ENCODE peak calls at places on chromosomes 13 and 19, in seven cellular contexts. W, A, E, R, O, U and I are unnamed samples.
A peak's percentile ranks its signal among the peaks of the same experiment; 100 is the strongest.

GRCh38 chr19:53977991-53978731 is 13.3 kb upstream of the CACNG6 start:
- DNase-seq in O (peak; percentile 21), E (peak; percentile 99), U (peak; percentile 83), R (peak; percentile 92), A (peak; percentile 100), W (peak; percentile 44), I (peak; percentile 98)

GRCh38 chr19:13040232-13040915 is 45.1 kb downstream of the NFIX start:
- DNase-seq in A (no peak), W (no peak), E (no peak), O (no peak), U (no peak), R (peak; percentile 35), I (no peak)

GRCh38 chr13:99356216-99357089 is 49.3 kb upstream of the GPR183 start:
- DNase-seq in O (no peak), R (peak; percentile 17), E (peak; percentile 87), W (no peak), U (no peak), A (no peak), I (no peak)

GRCh38 chr13:79654520-79654919 is 173.6 kb downstream of the NDFIP2 start:
- DNase-seq in W (no peak), E (no peak), O (no peak), U (no peak), A (no peak), R (no peak), I (no peak)

GRCh38 chr19:41940443-41941409 is 12.5 kb upstream of the ERFL start:
- DNase-seq in A (peak; percentile 17), U (no peak), W (no peak), E (no peak), R (peak; percentile 52), O (no peak), I (no peak)

GRCh38 chr19:37975596-37976515 is 68.8 kb downstream of the SIPA1L3 start:
- DNase-seq in A (no peak), U (no peak), O (no peak), E (no peak), W (no peak), R (no peak), I (no peak)

GRCh38 chr13:20415694-20416107 is 110.0 kb downstream of the CRYL1 start:
- DNase-seq in E (no peak), A (peak; percentile 49), W (no peak), O (no peak), U (no peak), R (no peak), I (no peak)

GRCh38 chr13:95627590-95627989 is 16.9 kb downstream of the DZIP1 start:
- DNase-seq in R (peak; percentile 76), W (no peak), A (no peak), E (no peak), U (no peak), O (no peak), I (no peak)

GRCh38 chr13:78660130-78660857 is 1.3 kb upstream of the OBI1 start:
- DNase-seq in U (no peak), O (no peak), W (no peak), A (peak; percentile 81), R (no peak), E (peak; percentile 24), I (no peak)

GRCh38 chr13:51848674-51849073 is 3.7 kb upstream of the TMEM272 start:
- DNase-seq in A (no peak), R (peak; percentile 43), U (no peak), E (peak; percentile 18), W (no peak), O (no peak), I (no peak)

GRCh38 chr19:31338069-31338767 is 11.0 kb downstream of the TSHZ3 start:
- DNase-seq in U (peak; percentile 43), O (peak; percentile 77), E (peak; percentile 94), W (no peak), R (peak; percentile 55), A (peak; percentile 89), I (no peak)

GRCh38 chr13:35894636-35895035 is 236.5 kb downstream of the DCLK1 start:
- DNase-seq in R (peak; percentile 68), A (no peak), W (no peak), E (no peak), O (no peak), U (no peak), I (no peak)

GRCh38 chr13:108855737-108856387 is 226.5 kb downstream of the MYO16 start:
- DNase-seq in E (no peak), R (no peak), A (peak; percentile 52), O (no peak), U (no peak), W (no peak), I (no peak)

GRCh38 chr13:33328691-33329090 is 43.1 kb upstream of the STARD13 start:
- DNase-seq in R (no peak), W (no peak), E (no peak), U (no peak), O (no peak), A (no peak), I (no peak)

GRCh38 chr19:40200352-40201099 is 9.3 kb downstream of the MAP3K10 start:
- DNase-seq in W (no peak), R (no peak), O (no peak), U (no peak), A (no peak), E (no peak), I (no peak)

GRCh38 chr13:27189192-27189591 is 17.6 kb upstream of the USP12 start:
- DNase-seq in W (no peak), R (no peak), A (no peak), U (no peak), O (no peak), E (no peak), I (no peak)

GRCh38 chr19:10288662-10289166 is 1.0 kb upstream of the ICAM5 start:
- DNase-seq in W (no peak), O (no peak), A (peak; percentile 83), E (peak; percentile 55), R (peak; percentile 80), U (no peak), I (peak; percentile 81)

GRCh38 chr13:109784590-109785140 is 1.7 kb downstream of the IRS2 start:
- DNase-seq in A (peak; percentile 79), R (peak; percentile 86), O (peak; percentile 79), E (peak; percentile 86), W (peak; percentile 49), U (peak; percentile 85), I (peak; percentile 72)

GRCh38 chr13:72805663-72806341 is 23.9 kb downstream of the PIBF1 start:
- DNase-seq in A (no peak), R (no peak), E (peak; percentile 33), O (no peak), W (no peak), U (no peak), I (no peak)

DNA sequence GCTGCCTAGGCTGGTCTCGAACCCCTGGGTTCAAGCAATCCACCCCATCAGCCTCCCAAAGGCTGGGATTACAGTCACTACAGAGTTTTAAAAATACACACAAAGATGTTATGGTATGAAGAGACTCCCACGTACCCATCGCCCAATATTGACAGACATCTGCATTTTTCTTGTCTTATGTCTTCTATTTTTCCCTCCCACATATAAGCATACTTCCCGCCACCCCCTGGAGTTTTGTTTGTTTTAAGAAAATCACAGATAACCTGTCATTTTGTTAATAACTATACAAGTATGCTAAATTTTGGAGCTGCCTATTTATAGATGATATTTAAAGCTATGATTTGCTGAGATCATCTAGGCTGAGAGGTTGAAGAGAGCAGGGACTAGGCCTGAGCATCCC is 6.2 kb upstream of the SMG9 start:
- DNase-seq in U (no peak), R (no peak), W (no peak), E (no peak), O (no peak), A (no peak), I (no peak)
- H3K4me1 ChIP-seq in U (no peaks in the 10 kb centered on the region), R (peaks cover 86% of the 10 kb centered on the region), W (peaks cover 5% of the 10 kb centered on the region), E (no peaks in the 10 kb centered on the region), O (no peaks in the 10 kb centered on the region), A (no peaks in the 10 kb centered on the region), I (peaks cover 66% of the 10 kb centered on the region)

DNA sequence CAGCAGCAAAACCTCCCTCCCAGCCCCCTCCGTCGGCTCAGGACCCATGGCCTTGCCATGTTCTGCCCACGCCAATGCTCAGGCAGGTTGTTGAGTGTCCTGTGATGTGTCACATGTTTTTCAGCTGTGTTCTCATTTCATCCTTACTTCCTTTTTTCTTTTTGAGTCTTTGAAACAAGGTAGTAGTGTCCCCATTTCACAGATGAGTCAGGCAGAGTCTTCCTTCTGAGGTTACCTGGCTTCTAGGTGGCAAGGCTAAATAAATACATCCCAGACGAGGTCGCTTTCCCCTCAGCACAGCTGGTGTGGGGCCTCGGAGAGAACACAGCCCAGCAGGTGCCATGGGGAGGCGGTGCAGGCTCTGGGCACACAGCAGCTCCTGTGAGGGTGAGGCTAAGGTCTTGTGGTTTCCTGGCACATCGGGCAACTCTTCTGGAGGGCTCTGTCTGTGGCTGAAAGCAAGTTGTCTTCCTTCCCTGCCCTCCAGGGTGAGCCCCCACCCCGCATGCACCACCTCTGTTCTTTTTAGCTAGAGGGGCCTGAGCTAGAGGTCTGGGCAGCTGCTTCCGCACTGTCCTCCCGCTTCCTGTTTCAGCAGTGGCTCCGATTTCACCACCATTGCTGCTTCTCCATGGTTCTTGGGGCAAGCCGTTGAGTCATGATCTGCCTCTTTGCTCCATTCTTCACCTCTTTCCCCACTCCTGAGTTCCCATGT is 15.1 kb downstream of the PRAM1 start:
- DNase-seq in R (no peak), W (no peak), A (no peak), O (no peak), E (no peak), U (no peak), I (no peak)
- H3K4me1 ChIP-seq in R (no peaks in the 10 kb centered on the region), W (peaks cover 12% of the 10 kb centered on the region), A (no peaks in the 10 kb centered on the region), O (no peaks in the 10 kb centered on the region), E (no peaks in the 10 kb centered on the region), U (peaks cover 2% of the 10 kb centered on the region), I (peaks cover 11% of the 10 kb centered on the region)

DNA sequence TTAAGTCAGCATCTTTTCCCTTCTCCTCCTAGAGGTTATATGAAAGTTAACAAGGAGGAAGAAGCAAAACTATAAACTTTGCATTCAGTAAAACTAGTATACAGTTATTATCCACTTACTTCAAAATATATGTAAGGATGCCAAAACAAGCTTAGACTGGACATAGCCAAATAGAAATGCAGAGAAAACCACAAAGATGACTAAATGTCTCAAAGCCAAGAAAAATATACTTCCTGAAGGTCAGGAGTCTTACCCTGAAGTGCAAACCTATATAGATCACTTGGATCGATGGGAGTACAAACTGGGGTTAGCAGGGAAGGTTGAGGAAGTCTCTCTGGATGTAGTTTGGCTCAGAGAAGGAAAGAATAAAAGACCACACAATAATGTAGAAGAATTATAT is 112.2 kb upstream of the RXFP2 start:
- DNase-seq in O (no peak), U (no peak), E (peak; percentile 32), R (peak; percentile 74), W (no peak), A (no peak), I (no peak)
- H3K4me1 ChIP-seq in O (no peaks in the 10 kb centered on the region), U (no peaks in the 10 kb centered on the region), E (no peaks in the 10 kb centered on the region), R (peaks cover 77% of the 10 kb centered on the region), W (no peaks in the 10 kb centered on the region), A (peaks cover 13% of the 10 kb centered on the region), I (peaks cover 30% of the 10 kb centered on the region)

DNA sequence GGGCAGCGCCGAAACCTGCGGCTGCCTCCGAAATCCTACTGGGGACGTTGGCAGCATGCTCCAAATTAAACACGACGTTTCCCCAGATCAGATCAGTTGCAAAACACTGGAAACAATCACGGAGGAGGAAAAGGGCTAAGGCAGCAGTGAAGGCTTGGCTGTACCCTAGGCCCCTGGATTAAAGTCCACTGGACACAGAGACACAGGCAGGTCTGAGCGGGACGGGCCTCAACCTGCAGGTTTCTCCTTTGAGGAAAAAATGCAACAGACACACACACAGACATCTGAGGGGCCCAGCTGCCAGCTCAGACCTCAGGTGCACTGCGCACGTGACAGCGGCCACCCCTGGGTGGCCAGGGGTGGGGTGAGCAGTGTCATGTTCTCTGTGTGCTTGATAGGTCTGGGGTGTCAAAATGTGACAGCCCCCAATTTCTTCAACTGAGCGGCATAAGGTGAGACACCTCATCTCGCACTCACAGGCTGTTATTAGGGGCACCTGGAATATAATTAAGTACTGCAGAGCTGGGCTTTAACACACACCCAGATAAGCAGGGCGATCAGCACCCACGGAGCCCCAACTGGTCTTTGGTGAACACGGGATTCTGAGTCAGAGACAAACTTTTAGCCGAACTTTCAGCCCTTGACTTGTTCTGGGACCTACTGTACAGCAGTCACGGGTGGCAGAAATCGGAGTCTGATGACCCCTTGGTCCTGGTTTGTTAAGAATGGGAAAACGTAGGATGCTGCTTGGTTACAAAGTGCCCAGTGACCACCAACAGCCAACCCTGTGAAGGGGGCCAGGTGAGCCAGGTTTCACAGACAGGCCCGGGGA is 9.3 kb downstream of the SH3GL1 start:
- DNase-seq in R (peak; percentile 75), U (peak; percentile 16), E (peak; percentile 25), O (no peak), W (no peak), A (no peak), I (no peak)
- H3K4me1 ChIP-seq in R (peaks cover 63% of the 10 kb centered on the region), U (peaks cover 70% of the 10 kb centered on the region), E (peaks cover 55% of the 10 kb centered on the region), O (peaks cover 35% of the 10 kb centered on the region), W (peaks cover 40% of the 10 kb centered on the region), A (peaks cover 22% of the 10 kb centered on the region), I (peaks cover 36% of the 10 kb centered on the region)